ENCODE peak calls at places on chromosomes 6 and 20, in ten cellular contexts. P is head of caudate nucleus; W is RCC 7860; D is CD8-positive, alpha-beta T cell; Y is A673; Z is left lung; X is HEK293T; J is iPS DF 6.9; I is PC-3; A is mesothelial cell of epicardium. B is an unnamed sample.

GRCh38 chr6:38114976-38115632 is 295.6 kb downstream of the ZFAND3 start:
- DNase-seq in P (no peak), W (no peak), D (no peak), Y (no peak), Z (no peak), X (no peak), J (no peak), I (no peak), A (no peak), B (no peak)

GRCh38 chr6:74879970-74880369 is 325.9 kb downstream of the COL12A1 start:
- DNase-seq in P (no peak), W (no peak), D (no peak), Y (no peak), Z (no peak), X (no peak), J (no peak), I (no peak), A (no peak), B (no peak)

GRCh38 chr6:130129781-130130246 is 92.9 kb downstream of the SAMD3 start:
- DNase-seq in P (no peak), W (no peak), D (no peak), Y (peak; percentile 49), Z (no peak), X (no peak), J (no peak), I (no peak), A (no peak), B (peak; percentile 12)

GRCh38 chr6:50818673-50819072 is at the start of gene TFAP2B:
- DNase-seq in P (no peak), W (no peak), D (no peak), Y (no peak), Z (no peak), X (no peak), J (no peak), I (no peak), A (no peak), B (no peak)

GRCh38 chr6:31651602-31652191 is 764 bp downstream of the BAG6 start:
- DNase-seq in P (no peak), W (peak; percentile 51), D (no peak), Y (peak; percentile 77), Z (peak; percentile 83), X (no peak), J (no peak), I (peak; percentile 52), A (no peak), B (peak; percentile 83)

GRCh38 chr6:44489912-44490604 is 102.6 kb downstream of the CDC5L start:
- DNase-seq in P (peak; percentile 23), W (peak; percentile 86), D (no peak), Y (no peak), Z (no peak), X (no peak), J (no peak), I (peak; percentile 96), A (no peak), B (peak; percentile 86)

GRCh38 chr20:63834545-63834880 is 3.4 kb upstream of the ZBTB46 start:
- DNase-seq in P (no peak), W (no peak), D (no peak), Y (no peak), Z (no peak), X (no peak), J (no peak), I (no peak), A (no peak), B (no peak)

GRCh38 chr6:18451756-18452155 is 64.6 kb downstream of the RNF144B start:
- DNase-seq in P (no peak), W (no peak), D (no peak), Y (no peak), Z (no peak), X (no peak), J (no peak), I (no peak), A (no peak), B (no peak)

GRCh38 chr20:23449400-23449799 is 3.3 kb downstream of the CST11 start:
- DNase-seq in P (no peak), W (no peak), D (no peak), Y (no peak), Z (no peak), X (no peak), J (no peak), I (no peak), A (no peak), B (no peak)

GRCh38 chr20:44706371-44707258 is 8.6 kb upstream of the CCN5 start:
- DNase-seq in P (no peak), W (no peak), D (no peak), Y (no peak), Z (no peak), X (no peak), J (no peak), I (no peak), A (no peak), B (no peak)

GRCh38 chr6:35258858-35259193 is 709 bp upstream of the ZNF76 start:
- DNase-seq in P (peak; percentile 55), W (no peak), D (no peak), Y (peak; percentile 67), Z (peak; percentile 44), X (peak; percentile 69), J (no peak), I (no peak), A (peak; percentile 42), B (peak; percentile 58)

GRCh38 chr20:33296206-33296605 is 13.2 kb downstream of the BPIFB1 start:
- DNase-seq in P (no peak), W (no peak), D (no peak), Y (no peak), Z (no peak), X (no peak), J (no peak), I (no peak), A (no peak), B (no peak)

GRCh38 chr6:161804804-161805203 is 530.9 kb upstream of the AGPAT4 start:
- DNase-seq in P (no peak), W (no peak), D (no peak), Y (no peak), Z (no peak), X (no peak), J (no peak), I (no peak), A (no peak), B (no peak)

GRCh38 chr6:37824170-37824569 is 4.6 kb downstream of the ZFAND3 start:
- DNase-seq in P (no peak), W (no peak), D (no peak), Y (no peak), Z (no peak), X (no peak), J (no peak), I (no peak), A (no peak), B (no peak)

GRCh38 chr6:163183791-163184190 is 230.7 kb upstream of the QKI start:
- DNase-seq in P (no peak), W (no peak), D (no peak), Y (no peak), Z (no peak), X (no peak), J (no peak), I (no peak), A (no peak), B (no peak)

GRCh38 chr6:129731396-129731795 is 21.4 kb upstream of the ARHGAP18 start:
- DNase-seq in P (no peak), W (no peak), D (no peak), Y (no peak), Z (no peak), X (no peak), J (no peak), I (no peak), A (no peak), B (no peak)

GRCh38 chr20:11814276-11814675 is 103.4 kb upstream of the BTBD3 start:
- DNase-seq in P (no peak), W (peak; percentile 81), D (no peak), Y (no peak), Z (no peak), X (no peak), J (no peak), I (peak; percentile 59), A (no peak), B (peak; percentile 21)

GRCh38 chr20:3781153-3781910 is at the start of gene SPEF1:
- DNase-seq in P (peak; percentile 88), W (peak; percentile 90), D (no peak), Y (peak; percentile 98), Z (peak; percentile 82), X (peak; percentile 90), J (no peak), I (peak; percentile 98), A (no peak), B (peak; percentile 96)

GRCh38 chr20:50636601-50637539 is 54.5 kb downstream of the RIPOR3 start:
- DNase-seq in P (no peak), W (no peak), D (no peak), Y (no peak), Z (no peak), X (no peak), J (no peak), I (no peak), A (no peak), B (peak; percentile 36)

GRCh38 chr20:58237318-58238182 is 9.1 kb upstream of the ANKRD60 start:
- DNase-seq in P (no peak), W (no peak), D (no peak), Y (peak; percentile 18), Z (no peak), X (no peak), J (no peak), I (peak; percentile 72), A (no peak), B (peak; percentile 78)

GRCh38 chr6:107658920-107659879 is 164.9 kb downstream of the SCML4 start:
- DNase-seq in P (no peak), W (no peak), D (no peak), Y (no peak), Z (no peak), X (no peak), J (no peak), I (peak; percentile 51), A (no peak), B (no peak)

GRCh38 chr6:168942646-168943045 is 311.0 kb downstream of the THBS2 start:
- DNase-seq in P (no peak), W (no peak), D (no peak), Y (no peak), Z (no peak), X (no peak), J (no peak), I (no peak), A (no peak), B (no peak)

GRCh38 chr6:148441454-148441911 is 98.8 kb downstream of the SASH1 start:
- DNase-seq in P (no peak), W (peak; percentile 82), D (no peak), Y (peak; percentile 83), Z (no peak), X (no peak), J (no peak), I (peak; percentile 95), A (no peak), B (peak; percentile 48)

GRCh38 chr6:157860505-157860991 is 37.5 kb downstream of the SNX9 start:
- DNase-seq in P (no peak), W (peak; percentile 27), D (no peak), Y (peak; percentile 18), Z (no peak), X (no peak), J (no peak), I (peak; percentile 6), A (no peak), B (no peak)

GRCh38 chr20:61558726-61559125 is 306.7 kb downstream of the CDH4 start:
- DNase-seq in P (no peak), W (no peak), D (no peak), Y (no peak), Z (no peak), X (no peak), J (no peak), I (no peak), A (no peak), B (peak; percentile 52)

GRCh38 chr20:19565721-19566120 is 192.3 kb upstream of the RIN2 start:
- DNase-seq in P (no peak), W (no peak), D (no peak), Y (no peak), Z (no peak), X (no peak), J (no peak), I (no peak), A (no peak), B (no peak)

GRCh38 chr20:17786221-17786718 is 86.5 kb downstream of the BANF2 start:
- DNase-seq in P (no peak), W (no peak), D (no peak), Y (no peak), Z (no peak), X (no peak), J (no peak), I (no peak), A (no peak), B (peak; percentile 50)

GRCh38 chr6:156719720-156720563 is 57.2 kb upstream of the ARID1B start:
- DNase-seq in P (peak; percentile 68), W (peak; percentile 80), D (peak; percentile 35), Y (no peak), Z (peak; percentile 95), X (no peak), J (no peak), I (peak; percentile 91), A (peak; percentile 75), B (peak; percentile 85)

B was measured in AG08396.